ENCODE peak calls at places on chromosome 9, in four cellular contexts. D, Q, H and E are unnamed samples.

GRCh38 chr9:89657765-89658164 is 53.0 kb downstream of the GADD45G start:
- DNase-seq in H (no peak), D (no peak), Q (no peak), E (no peak)

GRCh38 chr9:72509635-72510034 is 11.8 kb upstream of the TMC1 start:
- DNase-seq in Q (no peak), D (no peak), H (no peak), E (no peak)

GRCh38 chr9:113548221-113549041 is 84.9 kb downstream of the RGS3 start:
- DNase-seq in D (peak; percentile 89), H (no peak), Q (no peak), E (no peak)

GRCh38 chr9:37730256-37730655 is 23.3 kb upstream of the TRMT10B start:
- DNase-seq in H (no peak), Q (no peak), D (no peak), E (no peak)

GRCh38 chr9:115114541-115114940 is 3.4 kb downstream of the TNC start:
- DNase-seq in H (no peak), D (no peak), Q (no peak), E (no peak)

GRCh38 chr9:17531642-17532254 is 47.1 kb upstream of the SH3GL2 start:
- DNase-seq in H (no peak), Q (no peak), D (no peak), E (no peak)

GRCh38 chr9:2359821-2360220 is 261.8 kb upstream of the VLDLR start:
- DNase-seq in H (no peak), Q (no peak), D (no peak), E (no peak)

GRCh38 chr9:132793606-132794580 is 84.2 kb downstream of the AK8 start:
- DNase-seq in D (no peak), Q (no peak), H (no peak), E (no peak)

GRCh38 chr9:89912605-89912953 is 307.8 kb downstream of the GADD45G start:
- DNase-seq in Q (no peak), H (no peak), D (peak; percentile 21), E (no peak)

GRCh38 chr9:71446499-71447411 is 321.6 kb downstream of the CEMIP2 start:
- DNase-seq in Q (no peak), D (no peak), H (peak; percentile 47), E (no peak)

GRCh38 chr9:316382-316965 is 101.8 kb downstream of the DOCK8 start:
- DNase-seq in D (no peak), H (no peak), Q (no peak), E (no peak)

GRCh38 chr9:99748251-99748650 is 73.4 kb upstream of the NR4A3 start:
- DNase-seq in Q (no peak), D (no peak), H (no peak), E (no peak)

GRCh38 chr9:93288891-93289883 is 105.2 kb downstream of the WNK2 start:
- DNase-seq in H (peak; percentile 25), D (no peak), Q (no peak), E (no peak)

GRCh38 chr9:38017149-38017884 is 51.7 kb downstream of the SHB start:
- DNase-seq in Q (no peak), D (no peak), H (no peak), E (no peak)

GRCh38 chr9:121781143-121781542 is 129.7 kb downstream of the DAB2IP start:
- DNase-seq in D (no peak), Q (no peak), H (no peak), E (no peak)

GRCh38 chr9:37876376-37876775 is 27.6 kb downstream of the SLC25A51 start:
- DNase-seq in D (no peak), H (no peak), Q (no peak), E (no peak)

GRCh38 chr9:36214571-36214970 is 23.9 kb downstream of the CLTA start:
- DNase-seq in H (no peak), Q (no peak), D (no peak), E (no peak)

GRCh38 chr9:27353405-27354229 is 56.7 kb upstream of the EQTN start:
- DNase-seq in D (no peak), H (no peak), Q (no peak), E (no peak)

GRCh38 chr9:111961011-111961410 is 64.4 kb downstream of the UGCG start:
- DNase-seq in H (no peak), D (no peak), Q (no peak), E (no peak)

GRCh38 chr9:114406441-114406840 is 18.7 kb upstream of the AKNA start:
- DNase-seq in D (no peak), H (no peak), Q (no peak), E (no peak)

GRCh38 chr9:130994135-130994534 is 14.8 kb upstream of the LAMC3 start:
- DNase-seq in H (no peak), Q (no peak), D (no peak), E (no peak)

GRCh38 chr9:21831841-21832509 is 29.5 kb downstream of the MTAP start:
- DNase-seq in Q (no peak), H (no peak), D (no peak), E (peak; percentile 97)

GRCh38 chr9:36788534-36788933 is 215.8 kb downstream of the MELK start:
- DNase-seq in Q (no peak), H (no peak), D (no peak), E (no peak)

GRCh38 chr9:116437411-116438370 is 249.4 kb upstream of the TRIM32 start:
- DNase-seq in Q (no peak), H (no peak), D (no peak), E (no peak)

GRCh38 chr9:114958021-114958846 is 27.8 kb upstream of the TNFSF8 start:
- DNase-seq in Q (no peak), D (peak; percentile 65), H (no peak), E (no peak)

GRCh38 chr9:78919701-78920100 is 622.8 kb downstream of the PSAT1 start:
- DNase-seq in Q (no peak), H (no peak), D (no peak), E (peak; percentile 26)

GRCh38 chr9:107158321-107158720 is 124.8 kb upstream of the RAD23B start:
- DNase-seq in Q (no peak), D (no peak), H (no peak), E (no peak)

GRCh38 chr9:33881635-33882034 is 64.7 kb downstream of the UBE2R2 start:
- DNase-seq in H (no peak), Q (no peak), D (no peak), E (no peak)

GRCh38 chr9:71819115-71819739 is 50.9 kb upstream of the CEMIP2 start:
- DNase-seq in Q (peak; percentile 48), H (no peak), D (no peak), E (no peak)

GRCh38 chr9:98369471-98369870 is 114.0 kb upstream of the TBC1D2 start:
- DNase-seq in H (no peak), Q (no peak), D (no peak), E (no peak)

GRCh38 chr9:125902865-125903512 is 155.8 kb downstream of the PBX3 start:
- DNase-seq in D (no peak), Q (no peak), H (no peak), E (no peak)

GRCh38 chr9:109447329-109448076 is 50.6 kb downstream of the PTPN3 start:
- DNase-seq in H (no peak), Q (no peak), D (no peak), E (no peak)

GRCh38 chr9:138052322-138052615 is 174.7 kb downstream of the CACNA1B start:
- DNase-seq in D (peak; percentile 30), H (peak; percentile 5), Q (no peak), E (no peak)

GRCh38 chr9:113352411-113352810 is 3.1 kb downstream of the BSPRY start:
- DNase-seq in H (no peak), Q (no peak), D (no peak), E (no peak)

GRCh38 chr9:127927457-127928231 is 2.9 kb downstream of the PIP5KL1 start:
- DNase-seq in Q (peak; percentile 55), H (peak; percentile 64), D (no peak), E (no peak)

GRCh38 chr9:98726735-98727134 is 18.0 kb upstream of the GABBR2 start:
- DNase-seq in D (no peak), Q (no peak), H (no peak), E (no peak)

GRCh38 chr9:95284152-95284551 is 33.4 kb downstream of the FANCC start:
- DNase-seq in Q (no peak), D (no peak), H (no peak), E (no peak)

GRCh38 chr9:92640398-92641091 is 29.4 kb downstream of the IPPK start:
- DNase-seq in Q (no peak), H (peak; percentile 24), D (peak; percentile 44), E (no peak)

GRCh38 chr9:129867138-129868032 is 32.1 kb downstream of the USP20 start:
- DNase-seq in Q (peak; percentile 27), H (no peak), D (no peak), E (no peak)

GRCh38 chr9:129869585-129870501 is 34.6 kb downstream of the USP20 start:
- DNase-seq in D (no peak), H (no peak), Q (no peak), E (no peak)

GRCh38 chr9:129866373-129867137 is 31.3 kb downstream of the USP20 start:
- DNase-seq in H (no peak), Q (peak; percentile 81), D (no peak), E (no peak)

GRCh38 chr9:129868571-129869486 is 33.6 kb downstream of the USP20 start:
- DNase-seq in H (no peak), D (no peak), Q (peak; percentile 95), E (no peak)

DNA sequence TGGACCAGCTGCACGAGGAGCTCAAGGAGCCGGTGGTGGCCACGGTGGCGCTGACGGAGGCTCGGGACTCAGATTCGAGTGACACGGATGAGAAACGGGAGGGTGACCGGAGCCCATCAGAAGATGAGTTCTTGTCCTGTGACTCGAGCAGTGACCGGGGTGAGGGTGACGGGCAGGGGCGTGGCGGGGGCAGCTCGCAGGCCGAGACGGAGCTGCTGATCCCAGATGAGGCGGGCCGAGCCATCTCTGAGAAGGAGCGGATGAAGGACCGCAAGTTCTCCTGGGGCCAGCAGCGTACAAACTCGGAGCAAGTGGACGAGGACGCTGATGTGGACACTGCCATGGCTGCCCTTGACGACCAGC is 32.8 kb downstream of the USP20 start:
- DNase-seq in H (no peak), Q (no peak), D (no peak), E (no peak)
- H3K27ac ChIP-seq in H (no peak overlapping the region), Q (peak overlapping the region; percentile 87), D (no peak overlapping the region), E (no peak overlapping the region)

GRCh38 chr9:96564217-96564616 is 55.4 kb downstream of the CDC14B start:
- DNase-seq in Q (no peak), H (no peak), D (no peak), E (no peak)
- H3K27ac ChIP-seq in Q (no peak overlapping the region), H (no peak overlapping the region), D (no peak overlapping the region), E (no peak overlapping the region)

GRCh38 chr9:100852088-100852487 is 176.4 kb upstream of the PLPPR1 start:
- DNase-seq in Q (no peak), H (no peak), D (no peak), E (no peak)
- H3K27ac ChIP-seq in Q (no peak overlapping the region), H (no peak overlapping the region), D (no peak overlapping the region), E (no peak overlapping the region)

DNA sequence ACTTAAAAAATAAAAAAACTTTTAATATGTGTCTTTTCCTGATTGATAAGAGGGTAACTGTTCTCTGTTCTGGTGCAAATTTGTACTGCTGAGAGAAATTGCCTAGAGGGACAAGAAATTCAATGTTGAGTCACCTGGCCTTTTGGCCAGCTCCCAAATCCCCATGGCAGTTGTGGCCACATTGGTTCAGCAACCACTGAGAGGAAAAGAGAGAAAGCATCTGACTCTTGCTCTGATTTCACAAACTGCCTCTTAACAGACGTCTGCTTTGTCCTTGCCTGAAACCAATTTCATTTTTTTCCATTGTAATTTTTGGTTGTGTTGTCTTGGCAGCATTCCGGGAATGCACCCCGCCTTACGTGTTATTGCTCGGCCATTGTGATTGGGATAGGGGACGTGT is 42.4 kb downstream of the NTRK2 start:
- DNase-seq in D (peak; percentile 70), H (no peak), Q (no peak), E (peak; percentile 33)
- H3K27ac ChIP-seq in D (no peak overlapping the region), H (no peak overlapping the region), Q (no peak overlapping the region), E (no peak overlapping the region)

GRCh38 chr9:14303526-14303925 is 10.4 kb downstream of the NFIB start:
- DNase-seq in H (no peak), D (no peak), Q (no peak), E (no peak)
- H3K27ac ChIP-seq in H (no peak overlapping the region), D (no peak overlapping the region), Q (no peak overlapping the region), E (peak overlapping the region; percentile 27)